ENCODE peak calls at places on chromosomes 6 and 20, in ten cellular contexts. One of them, this sample, is unnamed.

GRCh38 chr6:105994522-105995402 is 91.4 kb upstream of the PRDM1 start:
- DNase-seq in neural crest cell: peak; percentile 37
- DNase-seq in B cell: peak; percentile 52
- DNase-seq in testis: peak; percentile 32
- DNase-seq in CD8-positive, alpha-beta T cell: no peak
- DNase-seq in progenitor cell of endocrine pancreas: no peak
- DNase-seq in HFF-Myc: peak; percentile 35
- DNase-seq in dorsolateral prefrontal cortex: no peak
- DNase-seq in breast epithelium: no peak
- DNase-seq in CD4-positive, alpha-beta T cell: peak; percentile 32
- DNase-seq in this sample: peak; percentile 76

GRCh38 chr20:3927486-3928291 is 38.5 kb downstream of the PANK2 start:
- DNase-seq in progenitor cell of endocrine pancreas: no peak
- DNase-seq in B cell: no peak
- DNase-seq in CD8-positive, alpha-beta T cell: no peak
- DNase-seq in breast epithelium: no peak
- DNase-seq in testis: no peak
- DNase-seq in HFF-Myc: no peak
- DNase-seq in dorsolateral prefrontal cortex: no peak
- DNase-seq in neural crest cell: no peak
- DNase-seq in CD4-positive, alpha-beta T cell: no peak
- DNase-seq in this sample: peak; percentile 79

GRCh38 chr20:4243071-4243470 is 227.7 kb upstream of the RNF24 start:
- DNase-seq in testis: peak; percentile 64
- DNase-seq in dorsolateral prefrontal cortex: no peak
- DNase-seq in neural crest cell: peak; percentile 33
- DNase-seq in breast epithelium: no peak
- DNase-seq in HFF-Myc: no peak
- DNase-seq in CD8-positive, alpha-beta T cell: no peak
- DNase-seq in progenitor cell of endocrine pancreas: no peak
- DNase-seq in CD4-positive, alpha-beta T cell: no peak
- DNase-seq in B cell: no peak
- DNase-seq in this sample: no peak

GRCh38 chr6:75278474-75279077 is 6.0 kb downstream of the TMEM30A start:
- DNase-seq in B cell: no peak
- DNase-seq in HFF-Myc: no peak
- DNase-seq in breast epithelium: no peak
- DNase-seq in dorsolateral prefrontal cortex: no peak
- DNase-seq in neural crest cell: no peak
- DNase-seq in progenitor cell of endocrine pancreas: no peak
- DNase-seq in CD8-positive, alpha-beta T cell: no peak
- DNase-seq in CD4-positive, alpha-beta T cell: no peak
- DNase-seq in testis: no peak
- DNase-seq in this sample: no peak

GRCh38 chr6:82248233-82248735 is 740 bp upstream of the IBTK start:
- DNase-seq in testis: no peak
- DNase-seq in CD8-positive, alpha-beta T cell: no peak
- DNase-seq in B cell: no peak
- DNase-seq in progenitor cell of endocrine pancreas: no peak
- DNase-seq in neural crest cell: no peak
- DNase-seq in CD4-positive, alpha-beta T cell: no peak
- DNase-seq in HFF-Myc: no peak
- DNase-seq in breast epithelium: no peak
- DNase-seq in dorsolateral prefrontal cortex: no peak
- DNase-seq in this sample: peak; percentile 73

GRCh38 chr20:12925214-12925755 is 83.5 kb upstream of the SPTLC3 start:
- DNase-seq in CD8-positive, alpha-beta T cell: no peak
- DNase-seq in progenitor cell of endocrine pancreas: peak; percentile 39
- DNase-seq in B cell: no peak
- DNase-seq in HFF-Myc: peak; percentile 57
- DNase-seq in neural crest cell: peak; percentile 56
- DNase-seq in testis: peak; percentile 61
- DNase-seq in dorsolateral prefrontal cortex: peak; percentile 64
- DNase-seq in CD4-positive, alpha-beta T cell: no peak
- DNase-seq in breast epithelium: no peak
- DNase-seq in this sample: peak; percentile 88

GRCh38 chr6:109303647-109304283 is 78.5 kb downstream of the CD164 start:
- DNase-seq in dorsolateral prefrontal cortex: no peak
- DNase-seq in testis: no peak
- DNase-seq in B cell: no peak
- DNase-seq in CD8-positive, alpha-beta T cell: no peak
- DNase-seq in HFF-Myc: no peak
- DNase-seq in progenitor cell of endocrine pancreas: no peak
- DNase-seq in neural crest cell: no peak
- DNase-seq in breast epithelium: no peak
- DNase-seq in CD4-positive, alpha-beta T cell: no peak
- DNase-seq in this sample: no peak

GRCh38 chr20:50259705-50260479 is 69.3 kb downstream of the CEBPB start:
- DNase-seq in neural crest cell: no peak
- DNase-seq in testis: peak; percentile 44
- DNase-seq in CD4-positive, alpha-beta T cell: no peak
- DNase-seq in progenitor cell of endocrine pancreas: no peak
- DNase-seq in dorsolateral prefrontal cortex: no peak
- DNase-seq in breast epithelium: no peak
- DNase-seq in HFF-Myc: no peak
- DNase-seq in B cell: no peak
- DNase-seq in CD8-positive, alpha-beta T cell: no peak
- DNase-seq in this sample: no peak

GRCh38 chr6:75516757-75517156 is 23.2 kb upstream of the FILIP1 start:
- DNase-seq in CD8-positive, alpha-beta T cell: no peak
- DNase-seq in testis: no peak
- DNase-seq in progenitor cell of endocrine pancreas: no peak
- DNase-seq in neural crest cell: no peak
- DNase-seq in HFF-Myc: no peak
- DNase-seq in breast epithelium: no peak
- DNase-seq in dorsolateral prefrontal cortex: no peak
- DNase-seq in B cell: no peak
- DNase-seq in CD4-positive, alpha-beta T cell: no peak
- DNase-seq in this sample: no peak

GRCh38 chr6:112038756-112039430 is 15.0 kb upstream of the CCN6 start:
- DNase-seq in dorsolateral prefrontal cortex: no peak
- DNase-seq in CD4-positive, alpha-beta T cell: no peak
- DNase-seq in CD8-positive, alpha-beta T cell: no peak
- DNase-seq in HFF-Myc: no peak
- DNase-seq in testis: no peak
- DNase-seq in breast epithelium: no peak
- DNase-seq in B cell: no peak
- DNase-seq in neural crest cell: no peak
- DNase-seq in progenitor cell of endocrine pancreas: no peak
- DNase-seq in this sample: no peak

GRCh38 chr6:2674857-2675256 is 75.9 kb downstream of the MYLK4 start:
- DNase-seq in testis: no peak
- DNase-seq in dorsolateral prefrontal cortex: no peak
- DNase-seq in B cell: no peak
- DNase-seq in CD8-positive, alpha-beta T cell: no peak
- DNase-seq in CD4-positive, alpha-beta T cell: no peak
- DNase-seq in neural crest cell: no peak
- DNase-seq in HFF-Myc: no peak
- DNase-seq in breast epithelium: no peak
- DNase-seq in progenitor cell of endocrine pancreas: no peak
- DNase-seq in this sample: no peak

GRCh38 chr6:72626126-72626525 is 4.3 kb downstream of the KCNQ5 start:
- DNase-seq in progenitor cell of endocrine pancreas: no peak
- DNase-seq in B cell: peak; percentile 20
- DNase-seq in breast epithelium: no peak
- DNase-seq in CD8-positive, alpha-beta T cell: no peak
- DNase-seq in HFF-Myc: no peak
- DNase-seq in testis: no peak
- DNase-seq in dorsolateral prefrontal cortex: no peak
- DNase-seq in neural crest cell: no peak
- DNase-seq in CD4-positive, alpha-beta T cell: no peak
- DNase-seq in this sample: no peak

GRCh38 chr20:23060629-23061028 is 11.2 kb upstream of the THBD start:
- DNase-seq in progenitor cell of endocrine pancreas: no peak
- DNase-seq in testis: no peak
- DNase-seq in CD4-positive, alpha-beta T cell: no peak
- DNase-seq in breast epithelium: no peak
- DNase-seq in neural crest cell: no peak
- DNase-seq in CD8-positive, alpha-beta T cell: no peak
- DNase-seq in B cell: no peak
- DNase-seq in dorsolateral prefrontal cortex: no peak
- DNase-seq in HFF-Myc: no peak
- DNase-seq in this sample: no peak

GRCh38 chr20:25601659-25602058 is 16.3 kb upstream of the NINL start:
- DNase-seq in HFF-Myc: no peak
- DNase-seq in CD4-positive, alpha-beta T cell: no peak
- DNase-seq in B cell: no peak
- DNase-seq in CD8-positive, alpha-beta T cell: no peak
- DNase-seq in progenitor cell of endocrine pancreas: no peak
- DNase-seq in neural crest cell: no peak
- DNase-seq in dorsolateral prefrontal cortex: no peak
- DNase-seq in breast epithelium: no peak
- DNase-seq in testis: no peak
- DNase-seq in this sample: no peak

GRCh38 chr6:82555801-82556200 is 192.2 kb downstream of the TPBG start:
- DNase-seq in breast epithelium: no peak
- DNase-seq in progenitor cell of endocrine pancreas: no peak
- DNase-seq in HFF-Myc: no peak
- DNase-seq in B cell: no peak
- DNase-seq in testis: no peak
- DNase-seq in CD8-positive, alpha-beta T cell: no peak
- DNase-seq in dorsolateral prefrontal cortex: no peak
- DNase-seq in neural crest cell: no peak
- DNase-seq in CD4-positive, alpha-beta T cell: no peak
- DNase-seq in this sample: no peak

DNA sequence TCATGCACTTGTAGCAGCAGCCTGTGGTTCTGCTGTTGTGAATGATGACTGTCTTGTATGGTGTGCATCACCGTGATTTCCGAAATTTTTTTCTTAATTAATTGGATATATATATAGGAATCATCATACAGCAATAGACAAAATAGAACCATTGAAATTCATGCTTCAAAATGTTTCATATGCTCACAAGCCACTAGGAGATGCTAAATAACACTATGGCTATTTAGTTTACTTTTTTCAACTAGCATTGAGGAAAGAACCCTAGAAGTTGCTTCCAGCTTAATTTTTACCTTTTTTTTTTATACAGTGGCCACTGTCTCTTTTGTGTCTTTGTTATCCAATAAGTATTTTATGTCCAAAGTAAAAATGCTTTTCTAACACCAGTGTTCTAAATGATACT is 485.4 kb downstream of the CDKAL1 start:
- DNase-seq in breast epithelium: no peak
- DNase-seq in CD8-positive, alpha-beta T cell: no peak
- DNase-seq in neural crest cell: no peak
- DNase-seq in progenitor cell of endocrine pancreas: no peak
- DNase-seq in HFF-Myc: no peak
- DNase-seq in testis: no peak
- DNase-seq in CD4-positive, alpha-beta T cell: no peak
- DNase-seq in B cell: no peak
- DNase-seq in dorsolateral prefrontal cortex: no peak
- DNase-seq in this sample: peak; percentile 50
- TF ChIP-seq CTCF in breast epithelium: no peak
- TF ChIP-seq CTCF in CD8-positive, alpha-beta T cell: no peak
- TF ChIP-seq CTCF in neural crest cell: no peak
- TF ChIP-seq CTCF in progenitor cell of endocrine pancreas: no peak
- TF ChIP-seq CTCF in HFF-Myc: peak; percentile 4
- TF ChIP-seq CTCF in testis: no peak
- TF ChIP-seq CTCF in CD4-positive, alpha-beta T cell: no peak
- TF ChIP-seq CTCF in B cell: no peak
- TF ChIP-seq CTCF in dorsolateral prefrontal cortex: no peak
- TF ChIP-seq CTCF in this sample: peak; percentile 21

GRCh38 chr20:63290677-63291472 is 2.1 kb upstream of the COL20A1 start:
- DNase-seq in dorsolateral prefrontal cortex: no peak
- DNase-seq in progenitor cell of endocrine pancreas: peak; percentile 66
- DNase-seq in breast epithelium: no peak
- DNase-seq in HFF-Myc: no peak
- DNase-seq in CD4-positive, alpha-beta T cell: peak; percentile 58
- DNase-seq in neural crest cell: peak; percentile 74
- DNase-seq in testis: no peak
- DNase-seq in B cell: peak; percentile 90
- DNase-seq in CD8-positive, alpha-beta T cell: peak; percentile 36
- DNase-seq in this sample: peak; percentile 30
- TF ChIP-seq CTCF in dorsolateral prefrontal cortex: peak; percentile 56
- TF ChIP-seq CTCF in progenitor cell of endocrine pancreas: peak; percentile 76
- TF ChIP-seq CTCF in breast epithelium: peak; percentile 44
- TF ChIP-seq CTCF in HFF-Myc: peak; percentile 65
- TF ChIP-seq CTCF in CD4-positive, alpha-beta T cell: peak; percentile 69
- TF ChIP-seq CTCF in neural crest cell: peak; percentile 72
- TF ChIP-seq CTCF in testis: peak; percentile 52
- TF ChIP-seq CTCF in B cell: peak; percentile 79
- TF ChIP-seq CTCF in CD8-positive, alpha-beta T cell: peak; percentile 76
- TF ChIP-seq CTCF in this sample: peak; percentile 64

DNA sequence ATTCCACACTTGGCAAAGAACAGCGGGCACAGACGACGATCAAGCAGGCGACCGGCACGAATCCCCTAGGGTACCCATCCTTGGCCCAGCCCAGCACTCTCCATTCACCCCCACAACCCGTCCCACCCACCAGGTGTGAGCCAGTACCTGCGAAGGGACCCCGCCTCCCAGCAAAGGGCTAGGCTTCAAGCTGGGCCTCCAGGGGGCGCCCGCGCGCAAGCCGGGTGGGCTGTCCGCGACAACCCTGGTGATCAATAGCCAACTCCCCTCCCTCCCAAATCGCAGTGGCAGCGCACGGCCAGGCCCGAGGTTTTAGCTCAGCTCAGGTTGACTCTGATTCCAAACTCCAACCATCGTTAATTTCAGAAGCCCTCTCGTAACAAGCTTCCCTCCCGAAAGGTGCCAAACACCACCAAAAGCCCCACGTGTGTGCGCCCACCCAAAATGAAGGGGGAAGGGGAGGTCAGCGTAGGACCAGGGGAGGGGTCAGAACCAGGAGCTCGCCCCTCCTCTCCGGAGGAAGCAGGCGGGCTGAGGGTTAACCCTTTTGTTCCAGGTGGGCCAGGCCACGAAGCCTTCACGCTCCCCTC is 2.1 kb downstream of the SALL4 start:
- DNase-seq in dorsolateral prefrontal cortex: no peak
- DNase-seq in neural crest cell: peak; percentile 92
- DNase-seq in HFF-Myc: no peak
- DNase-seq in CD4-positive, alpha-beta T cell: peak; percentile 48
- DNase-seq in testis: peak; percentile 87
- DNase-seq in breast epithelium: peak; percentile 64
- DNase-seq in progenitor cell of endocrine pancreas: peak; percentile 99
- DNase-seq in CD8-positive, alpha-beta T cell: peak; percentile 11
- DNase-seq in B cell: peak; percentile 71
- DNase-seq in this sample: peak; percentile 17
- TF ChIP-seq CTCF in dorsolateral prefrontal cortex: peak; percentile 81
- TF ChIP-seq CTCF in neural crest cell: peak; percentile 97
- TF ChIP-seq CTCF in HFF-Myc: peak; percentile 96
- TF ChIP-seq CTCF in CD4-positive, alpha-beta T cell: peak; percentile 56
- TF ChIP-seq CTCF in testis: peak; percentile 66
- TF ChIP-seq CTCF in breast epithelium: peak; percentile 72
- TF ChIP-seq CTCF in progenitor cell of endocrine pancreas: peak; percentile 97
- TF ChIP-seq CTCF in CD8-positive, alpha-beta T cell: peak; percentile 39
- TF ChIP-seq CTCF in B cell: peak; percentile 47
- TF ChIP-seq CTCF in this sample: peak; percentile 94

DNA sequence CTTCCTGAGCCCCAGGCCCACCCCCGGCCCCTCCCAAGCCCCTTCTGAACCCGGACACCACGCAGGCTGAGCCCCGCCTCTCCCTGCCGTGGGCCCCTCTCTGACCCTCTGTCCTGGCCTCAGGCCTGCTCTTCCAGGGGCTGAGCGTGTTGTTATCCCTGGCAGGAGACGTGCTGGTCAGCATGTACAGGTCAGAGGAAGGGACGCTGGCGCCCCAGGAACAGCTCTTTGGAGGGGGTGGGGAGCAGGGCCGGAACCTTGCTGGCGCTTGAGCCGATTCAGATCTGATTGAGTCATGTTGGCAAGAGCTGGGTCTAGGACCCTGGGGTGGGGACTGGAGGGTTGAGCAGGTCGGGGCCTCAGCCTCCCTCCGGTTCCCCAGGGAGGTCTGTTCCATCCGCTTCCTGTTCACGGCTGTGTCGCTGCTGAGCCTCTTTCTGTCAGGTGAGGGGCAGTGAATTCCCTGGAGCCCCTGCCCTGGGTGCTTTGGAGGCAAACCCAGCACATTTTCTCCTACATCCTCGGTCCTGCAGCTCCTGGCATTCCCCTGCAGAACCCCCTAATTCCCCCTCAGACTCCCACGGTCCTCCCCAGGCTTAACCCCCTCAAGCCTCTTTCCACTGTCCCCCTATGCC is 1.9 kb downstream of the SPAG4 start:
- DNase-seq in B cell: peak; percentile 69
- DNase-seq in progenitor cell of endocrine pancreas: no peak
- DNase-seq in testis: peak; percentile 54
- DNase-seq in dorsolateral prefrontal cortex: no peak
- DNase-seq in HFF-Myc: no peak
- DNase-seq in neural crest cell: peak; percentile 33
- DNase-seq in CD8-positive, alpha-beta T cell: no peak
- DNase-seq in breast epithelium: no peak
- DNase-seq in CD4-positive, alpha-beta T cell: no peak
- DNase-seq in this sample: peak; percentile 72
- TF ChIP-seq CTCF in B cell: no peak
- TF ChIP-seq CTCF in progenitor cell of endocrine pancreas: peak; percentile 52
- TF ChIP-seq CTCF in testis: peak; percentile 28
- TF ChIP-seq CTCF in dorsolateral prefrontal cortex: peak; percentile 19
- TF ChIP-seq CTCF in HFF-Myc: no peak
- TF ChIP-seq CTCF in neural crest cell: peak; percentile 42
- TF ChIP-seq CTCF in CD8-positive, alpha-beta T cell: no peak
- TF ChIP-seq CTCF in breast epithelium: peak; percentile 42
- TF ChIP-seq CTCF in CD4-positive, alpha-beta T cell: no peak
- TF ChIP-seq CTCF in this sample: peak; percentile 32

This sample was measured in cardiac fibroblast.